ENCODE peak calls at places on chromosome 4, in five cellular contexts. U is effector memory CD4-positive, alpha-beta T cell; W is effector memory CD8-positive, alpha-beta T cell; S is sigmoid colon; C is AG08396. B is an unnamed sample.

GRCh38 chr4:82493721-82494425 is 63.5 kb downstream of the ENOPH1 start:
- DNase-seq in W (no peak), U (no peak), S (no peak), C (peak; percentile 23), B (no peak)

GRCh38 chr4:1637580-1638271 is 46.4 kb downstream of the FAM53A start:
- DNase-seq in W (no peak), C (no peak), S (no peak), U (no peak), B (no peak)

GRCh38 chr4:69881173-69881773 is 21.3 kb upstream of the SULT1E1 start:
- DNase-seq in W (no peak), U (no peak), S (no peak), C (peak; percentile 8), B (peak; percentile 72)

GRCh38 chr4:149048451-149049143 is 606.4 kb upstream of the NR3C2 start:
- DNase-seq in W (no peak), C (no peak), U (no peak), S (no peak), B (no peak)

GRCh38 chr4:41814565-41814964 is 66.0 kb upstream of the PHOX2B start:
- DNase-seq in U (no peak), W (no peak), C (no peak), S (no peak), B (no peak)

GRCh38 chr4:6526696-6527095 is 48.3 kb upstream of the MAN2B2 start:
- DNase-seq in U (no peak), C (no peak), S (no peak), W (no peak), B (no peak)

GRCh38 chr4:91243132-91243531 is 1060.6 kb upstream of the GRID2 start:
- DNase-seq in W (no peak), C (no peak), S (no peak), U (no peak), B (no peak)

GRCh38 chr4:125368161-125368560 is 53.4 kb downstream of the FAT4 start:
- DNase-seq in W (no peak), C (no peak), U (no peak), S (no peak), B (peak; percentile 62)

GRCh38 chr4:17385403-17385802 is 126.5 kb downstream of the QDPR start:
- DNase-seq in W (peak; percentile 5), S (no peak), U (peak; percentile 2), C (peak; percentile 68), B (peak; percentile 51)

GRCh38 chr4:157739237-157739636 is 433.6 kb downstream of the GASK1B start:
- DNase-seq in S (no peak), W (no peak), C (no peak), U (no peak), B (peak; percentile 63)

GRCh38 chr4:1406416-1406945 is at the start of gene NKX1-1:
- DNase-seq in U (no peak), S (no peak), W (no peak), C (no peak), B (no peak)

GRCh38 chr4:2058264-2059033 is 678 bp upstream of the NAT8L start:
- DNase-seq in W (no peak), U (no peak), C (no peak), S (no peak), B (no peak)